ENCODE peak calls at places on chromosomes 11 and 22, in ten cellular contexts. B is cardiac fibroblast; R is nephron progenitor cell; E is glutamatergic neuron; H is CD8-positive, alpha-beta T cell; J is gastrocnemius medialis; O is PC-3; X is coronary artery; T is astrocyte of the spinal cord; L is brain microvascular endothelial cell. F is an unnamed sample.

GRCh38 chr11:87405843-87406242 is 368.1 kb downstream of the TMEM135 start:
- DNase-seq in B (no peak), T (no peak), O (no peak), L (no peak), E (no peak), R (no peak), H (no peak), X (no peak), J (no peak), F (no peak)

GRCh38 chr11:66854231-66854661 is 2.6 kb upstream of the LRFN4 start:
- DNase-seq in E (no peak), H (no peak), J (no peak), B (no peak), L (no peak), O (no peak), T (no peak), X (no peak), R (no peak), F (no peak)

GRCh38 chr11:69437001-69437875 is 44.2 kb upstream of the LINC01488 start:
- DNase-seq in X (no peak), T (peak), E (no peak), B (no peak), L (no peak), H (no peak), R (peak), J (no peak), O (peak), F (no peak)

GRCh38 chr11:94638902-94639373 is 71.8 kb downstream of the PIWIL4 start:
- DNase-seq in B (peak), H (no peak), T (no peak), X (no peak), L (peak), J (no peak), E (no peak), O (no peak), R (no peak), F (no peak)

GRCh38 chr11:107040447-107041444 is 22.5 kb upstream of the GUCY1A2 start:
- DNase-seq in J (no peak), X (no peak), O (peak), R (peak), H (no peak), E (no peak), T (peak), L (peak), B (peak), F (no peak)

GRCh38 chr11:77580712-77581337 is 8.9 kb upstream of the AQP11 start:
- DNase-seq in E (no peak), H (no peak), J (no peak), X (no peak), O (peak), L (no peak), T (peak), B (no peak), R (peak), F (no peak)

GRCh38 chr11:14821031-14821430 is 71.0 kb downstream of the CYP2R1 start:
- DNase-seq in E (no peak), R (no peak), L (no peak), X (no peak), H (no peak), B (no peak), O (no peak), T (no peak), J (no peak), F (no peak)

GRCh38 chr11:9765320-9766101 is 101.6 kb downstream of the SWAP70 start:
- DNase-seq in T (peak), L (peak), J (peak), O (no peak), R (peak), E (peak), H (no peak), B (peak), X (no peak), F (no peak)

GRCh38 chr11:79708319-79708928 is 267.6 kb upstream of the TENM4 start:
- DNase-seq in J (no peak), R (peak), X (no peak), T (peak), E (no peak), H (no peak), O (peak), B (peak), L (peak), F (peak)

GRCh38 chr11:8676458-8676857 is 6.0 kb downstream of the TRIM66 start:
- DNase-seq in H (no peak), R (no peak), T (no peak), B (no peak), L (no peak), O (no peak), E (no peak), J (no peak), X (no peak), F (no peak)

GRCh38 chr11:4926607-4927006 is 2.5 kb upstream of the OR51G1 start:
- DNase-seq in E (no peak), B (no peak), J (no peak), O (no peak), H (no peak), T (peak), X (no peak), L (peak), R (no peak), F (no peak)

GRCh38 chr11:6319001-6319878 is 1.1 kb downstream of the CAVIN3 start:
- DNase-seq in T (peak), J (no peak), O (no peak), H (no peak), B (peak), X (peak), L (peak), R (peak), E (peak), F (peak)

GRCh38 chr11:118200497-118200896 is 24.1 kb upstream of the SCN2B start:
- DNase-seq in R (no peak), T (no peak), E (no peak), H (no peak), X (no peak), B (no peak), J (no peak), O (no peak), L (no peak), F (no peak)

GRCh38 chr11:68016904-68017817 is 7.0 kb downstream of the ALDH3B1 start:
- DNase-seq in X (no peak), E (peak), T (no peak), H (no peak), R (no peak), J (no peak), B (peak), L (no peak), O (no peak), F (peak)

GRCh38 chr22:46079861-46080821 is 70.2 kb upstream of the PPARA start:
- DNase-seq in H (no peak), E (peak), T (peak), B (no peak), O (peak), L (no peak), R (no peak), X (peak), J (peak), F (no peak)

GRCh38 chr11:9823887-9824385 is 160.1 kb downstream of the SWAP70 start:
- DNase-seq in J (no peak), O (peak), H (no peak), R (no peak), T (no peak), E (no peak), X (no peak), B (no peak), L (no peak), F (no peak)

GRCh38 chr11:107044503-107044902 is 26.2 kb upstream of the GUCY1A2 start:
- DNase-seq in T (peak), J (no peak), B (no peak), E (no peak), O (peak), L (peak), R (no peak), H (no peak), X (no peak), F (no peak)

GRCh38 chr11:128707671-128708070 is 13.8 kb downstream of the FLI1 start:
- DNase-seq in O (peak), E (no peak), L (no peak), H (no peak), R (no peak), J (no peak), B (peak), T (peak), X (no peak), F (no peak)

GRCh38 chr11:66015936-66016792 is 4.4 kb downstream of the CST6 start:
- DNase-seq in J (no peak), R (no peak), T (no peak), E (no peak), B (no peak), O (no peak), X (no peak), L (no peak), H (no peak), F (no peak)

GRCh38 chr11:123434262-123434661 is 4.2 kb downstream of the GRAMD1B start:
- DNase-seq in R (no peak), E (peak), B (no peak), L (no peak), T (peak), X (no peak), O (peak), J (no peak), H (no peak), F (no peak)
- TF ChIP-seq CTCF in R (no peak), E (no peak), B (peak), L (peak), T (peak), X (no peak), O (peak), J (no peak), H (peak), F (peak)

GRCh38 chr11:18723991-18724390 is 2.0 kb downstream of the IGSF22 start:
- DNase-seq in L (no peak), T (no peak), J (no peak), R (no peak), X (no peak), B (no peak), O (no peak), H (no peak), E (no peak), F (no peak)

GRCh38 chr11:18720086-18720810 is 5.7 kb downstream of the IGSF22 start:
- DNase-seq in H (no peak), E (no peak), L (no peak), T (peak), X (no peak), J (no peak), R (no peak), O (no peak), B (peak), F (no peak)

GRCh38 chr11:18721576-18722292 is 4.3 kb downstream of the IGSF22 start:
- DNase-seq in L (peak), R (peak), B (peak), X (no peak), T (peak), J (no peak), O (peak), H (no peak), E (peak), F (peak)

GRCh38 chr11:18720811-18721575 is 5.0 kb downstream of the IGSF22 start:
- DNase-seq in H (peak), T (peak), J (peak), E (peak), O (peak), B (peak), L (peak), R (peak), X (peak), F (peak)

GRCh38 chr11:18722293-18722637 is 3.7 kb downstream of the IGSF22 start:
- DNase-seq in E (no peak), H (no peak), R (no peak), O (no peak), L (no peak), J (no peak), T (no peak), B (no peak), X (no peak), F (no peak)
- TF ChIP-seq CTCF in E (peak), H (peak), R (peak), O (no peak), L (no peak), J (no peak), T (no peak), B (no peak), X (peak), F (peak)

DNA sequence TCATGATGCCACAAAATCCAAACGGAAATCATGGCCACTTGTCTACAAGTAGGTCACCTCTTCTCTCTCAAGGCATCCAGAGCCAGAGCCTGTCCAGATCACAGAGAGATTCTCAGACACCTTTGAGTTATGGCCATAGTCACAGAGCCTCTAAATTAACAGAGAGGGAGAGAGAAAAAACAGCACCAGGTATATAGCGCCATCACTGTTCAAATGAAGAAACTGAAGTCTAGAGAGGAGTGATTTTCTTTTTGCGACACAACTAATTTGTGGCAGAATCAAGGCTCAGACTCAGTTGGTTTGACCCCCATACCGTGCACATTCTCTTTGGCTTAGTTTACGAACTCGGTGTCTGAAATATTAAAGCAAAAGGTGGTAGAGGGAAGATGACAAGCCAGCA is 512.9 kb downstream of the NTM start:
- DNase-seq in R (no peak), L (no peak), T (no peak), X (no peak), H (no peak), B (no peak), J (no peak), E (no peak), O (no peak), F (no peak)
- TF ChIP-seq CTCF in R (no peak), L (no peak), T (no peak), X (no peak), H (no peak), B (no peak), J (no peak), E (no peak), O (no peak), F (no peak)

GRCh38 chr22:19115628-19116027 is 6.6 kb downstream of the DGCR2 start:
- DNase-seq in R (no peak), B (no peak), L (no peak), O (no peak), E (no peak), T (no peak), J (no peak), H (no peak), X (no peak), F (no peak)
- TF ChIP-seq CTCF in R (no peak), B (peak), L (no peak), O (peak), E (no peak), T (peak), J (no peak), H (no peak), X (no peak), F (no peak)

DNA sequence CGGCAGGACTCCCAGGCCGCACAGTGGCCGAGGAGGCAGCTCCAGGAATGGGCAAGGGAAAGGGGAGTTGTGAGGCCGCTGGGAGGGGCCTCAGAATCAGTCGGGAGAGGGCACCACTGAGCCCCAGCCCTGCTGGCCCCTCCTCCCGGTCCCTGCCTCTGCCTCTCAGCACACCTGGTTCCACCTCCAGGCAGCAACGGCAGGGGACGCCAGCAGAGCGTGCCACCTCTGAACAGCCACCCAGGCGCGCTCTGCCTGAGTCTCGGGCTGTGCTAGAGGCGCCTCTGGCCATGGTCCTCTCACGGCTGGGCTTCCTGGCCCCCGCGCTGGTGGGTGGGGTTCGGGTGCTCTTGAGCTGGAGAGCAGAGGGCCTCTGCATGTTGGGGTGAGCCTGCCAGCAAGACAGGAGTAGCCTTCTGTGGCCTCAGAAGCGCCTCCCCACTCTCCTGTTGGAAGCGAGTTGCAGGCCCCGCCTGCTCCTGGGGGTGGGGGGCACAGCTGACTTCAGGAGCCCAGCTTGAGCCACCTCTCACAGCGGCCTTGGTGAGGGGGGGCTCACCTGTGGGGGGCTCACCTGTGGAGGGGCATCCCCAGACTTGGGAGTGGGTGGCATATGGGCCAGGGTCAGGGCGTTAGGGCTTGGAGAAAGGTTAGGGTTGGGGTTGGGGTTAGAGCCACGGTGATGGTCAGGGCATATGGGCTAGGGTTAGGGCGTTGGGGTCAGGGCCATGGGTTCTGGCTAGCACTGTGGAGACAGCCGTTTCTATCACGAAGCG is 32.8 kb downstream of the MOB2 start:
- DNase-seq in L (no peak), H (no peak), B (no peak), T (no peak), X (no peak), E (no peak), R (peak), O (peak), J (no peak), F (no peak)
- TF ChIP-seq CTCF in L (peak), H (no peak), B (no peak), T (no peak), X (peak), E (no peak), R (no peak), O (peak), J (peak), F (no peak)